ENCODE peak calls at places on chromosomes 6 and 20, in four cellular contexts. P is ovary, Z is SK-N-SH, R is H1. W is an unnamed sample.
A peak's percentile ranks its signal among the peaks of the same experiment; 100 is the strongest.

GRCh38 chr6:27250955-27251671 is 3.6 kb downstream of the PRSS16 start:
- DNase-seq in P (peak; percentile 75), Z (peak; percentile 59), R (peak; percentile 86), W (no peak)

GRCh38 chr6:170062209-170062903 is 228.5 kb downstream of the DLL1 start:
- DNase-seq in P (no peak), Z (no peak), R (no peak), W (no peak)

GRCh38 chr20:17835941-17836861 is 132.4 kb downstream of the SNX5 start:
- DNase-seq in P (peak; percentile 72), Z (no peak), R (no peak), W (no peak)

GRCh38 chr6:101668496-101668895 is 275.0 kb downstream of the GRIK2 start:
- DNase-seq in P (no peak), Z (no peak), R (no peak), W (no peak)

GRCh38 chr6:71012871-71013456 is 56.1 kb upstream of the B3GAT2 start:
- DNase-seq in P (no peak), Z (peak; percentile 56), R (no peak), W (no peak)

GRCh38 chr6:53979468-53980067 is 131.7 kb upstream of the MLIP start:
- DNase-seq in P (no peak), Z (peak; percentile 23), R (no peak), W (no peak)

GRCh38 chr6:7545509-7546369 is 4.3 kb downstream of the DSP start:
- DNase-seq in P (no peak), Z (no peak), R (no peak), W (peak; percentile 77)

GRCh38 chr20:63626424-63627128 is at the start of gene GMEB2:
- DNase-seq in P (peak; percentile 83), Z (peak; percentile 95), R (no peak), W (peak; percentile 94)

GRCh38 chr20:8867346-8867745 is 201.5 kb upstream of the PLCB4 start:
- DNase-seq in P (no peak), Z (no peak), R (no peak), W (no peak)

GRCh38 chr20:41424546-41424945 is 57.9 kb upstream of the EMILIN3 start:
- DNase-seq in P (no peak), Z (no peak), R (no peak), W (no peak)

GRCh38 chr6:104711371-104711770 is 148.3 kb downstream of the HACE1 start:
- DNase-seq in P (no peak), Z (no peak), R (no peak), W (no peak)

GRCh38 chr20:37558779-37559178 is 31.1 kb upstream of the BLCAP start:
- DNase-seq in P (no peak), Z (no peak), R (no peak), W (no peak)

GRCh38 chr20:53002786-53003185 is 30.6 kb downstream of the TSHZ2 start:
- DNase-seq in P (no peak), Z (no peak), R (no peak), W (no peak)

GRCh38 chr6:150539111-150539510 is 60.6 kb upstream of the PLEKHG1 start:
- DNase-seq in P (no peak), Z (no peak), R (no peak), W (peak; percentile 37)

GRCh38 chr20:17202668-17203067 is 24.2 kb upstream of the PCSK2 start:
- DNase-seq in P (peak; percentile 19), Z (no peak), R (no peak), W (no peak)

GRCh38 chr6:4358414-4359107 is 223.2 kb upstream of the ECI2 start:
- DNase-seq in P (peak; percentile 49), Z (peak; percentile 25), R (peak; percentile 53), W (peak; percentile 96)

GRCh38 chr20:37042986-37043972 is 52.5 kb downstream of the RBL1 start:
- DNase-seq in P (no peak), Z (no peak), R (no peak), W (no peak)

GRCh38 chr6:26575494-26575939 is 21.2 kb upstream of the ABT1 start:
- DNase-seq in P (no peak), Z (no peak), R (no peak), W (no peak)

GRCh38 chr6:156437084-156437879 is 339.9 kb upstream of the ARID1B start:
- DNase-seq in P (no peak), Z (no peak), R (no peak), W (no peak)

GRCh38 chr6:159031826-159032225 is 13.0 kb downstream of the TAGAP start:
- DNase-seq in P (no peak), Z (no peak), R (no peak), W (no peak)

GRCh38 chr6:110951986-110952794 is 6.3 kb upstream of the GTF3C6 start:
- DNase-seq in P (no peak), Z (no peak), R (no peak), W (no peak)

GRCh38 chr6:12637960-12638641 is 78.5 kb upstream of the PHACTR1 start:
- DNase-seq in P (no peak), Z (peak; percentile 42), R (peak; percentile 58), W (no peak)

GRCh38 chr20:55580475-55580874 is 424.8 kb downstream of the CBLN4 start:
- DNase-seq in P (no peak), Z (no peak), R (no peak), W (no peak)

GRCh38 chr6:71134929-71135642 is 153.5 kb upstream of the OGFRL1 start:
- DNase-seq in P (no peak), Z (no peak), R (no peak), W (no peak)

GRCh38 chr20:51563141-51563596 is 20.6 kb upstream of the NFATC2 start:
- DNase-seq in P (peak; percentile 79), Z (no peak), R (no peak), W (no peak)

GRCh38 chr6:21953831-21954801 is 342.7 kb downstream of the PRL start:
- DNase-seq in P (no peak), Z (peak; percentile 66), R (no peak), W (no peak)

GRCh38 chr6:89678531-89678930 is 40.0 kb upstream of the LYRM2 start:
- DNase-seq in P (no peak), Z (no peak), R (no peak), W (no peak)

GRCh38 chr6:63742060-63742459 is 106.5 kb downstream of the PHF3 start:
- DNase-seq in P (no peak), Z (no peak), R (no peak), W (no peak)

GRCh38 chr6:17877196-17877889 is 110.1 kb downstream of the KIF13A start:
- DNase-seq in P (no peak), Z (no peak), R (no peak), W (no peak)

GRCh38 chr6:75124085-75124484 is 81.8 kb downstream of the COL12A1 start:
- DNase-seq in P (no peak), Z (no peak), R (no peak), W (no peak)
- H3K36me3 ChIP-seq in P (no peaks in the 10 kb centered on the region), Z (no peaks in the 10 kb centered on the region), R (no peaks in the 10 kb centered on the region), W (no peaks in the 10 kb centered on the region)

DNA sequence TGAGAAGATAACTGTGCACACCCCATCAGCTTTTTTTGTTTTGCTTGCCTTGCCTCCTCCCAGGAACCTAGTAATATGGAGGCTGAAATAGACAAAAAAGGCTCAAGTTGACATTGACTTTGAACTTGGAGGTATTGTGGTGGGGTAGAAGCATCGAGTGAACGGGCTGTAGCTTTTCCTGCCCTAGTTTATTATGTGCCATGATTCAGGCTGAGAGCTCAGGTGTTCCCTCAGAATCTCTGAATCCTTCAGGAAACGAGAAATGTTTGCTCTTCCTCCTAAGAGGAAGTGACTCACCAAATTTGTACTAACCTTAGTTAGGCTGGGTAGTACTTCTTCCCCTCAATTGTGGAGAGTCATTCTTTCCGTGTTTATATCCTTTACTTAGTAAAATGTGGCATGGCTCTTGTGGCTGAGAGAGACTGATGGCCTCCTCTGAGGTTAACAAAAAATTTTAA is 98.8 kb downstream of the SASH1 start:
- DNase-seq in P (no peak), Z (no peak), R (no peak), W (no peak)
- TF ChIP-seq EP300 in P (no peak), Z (no peak), R (no peak), W (no peak)

GRCh38 chr6:52363222-52363867 is 1.4 kb downstream of the PAQR8 start:
- DNase-seq in P (peak; percentile 37), Z (peak; percentile 28), R (no peak), W (no peak)

GRCh38 chr6:52361945-52362442 is at the start of gene PAQR8:
- DNase-seq in P (peak; percentile 83), Z (peak; percentile 97), R (no peak), W (no peak)

GRCh38 chr6:52360601-52361346 is 1.2 kb upstream of the PAQR8 start:
- DNase-seq in P (no peak), Z (peak; percentile 10), R (no peak), W (no peak)

GRCh38 chr6:52361347-52361944 is 505 bp upstream of the PAQR8 start:
- DNase-seq in P (peak; percentile 33), Z (no peak), R (no peak), W (no peak)

DNA sequence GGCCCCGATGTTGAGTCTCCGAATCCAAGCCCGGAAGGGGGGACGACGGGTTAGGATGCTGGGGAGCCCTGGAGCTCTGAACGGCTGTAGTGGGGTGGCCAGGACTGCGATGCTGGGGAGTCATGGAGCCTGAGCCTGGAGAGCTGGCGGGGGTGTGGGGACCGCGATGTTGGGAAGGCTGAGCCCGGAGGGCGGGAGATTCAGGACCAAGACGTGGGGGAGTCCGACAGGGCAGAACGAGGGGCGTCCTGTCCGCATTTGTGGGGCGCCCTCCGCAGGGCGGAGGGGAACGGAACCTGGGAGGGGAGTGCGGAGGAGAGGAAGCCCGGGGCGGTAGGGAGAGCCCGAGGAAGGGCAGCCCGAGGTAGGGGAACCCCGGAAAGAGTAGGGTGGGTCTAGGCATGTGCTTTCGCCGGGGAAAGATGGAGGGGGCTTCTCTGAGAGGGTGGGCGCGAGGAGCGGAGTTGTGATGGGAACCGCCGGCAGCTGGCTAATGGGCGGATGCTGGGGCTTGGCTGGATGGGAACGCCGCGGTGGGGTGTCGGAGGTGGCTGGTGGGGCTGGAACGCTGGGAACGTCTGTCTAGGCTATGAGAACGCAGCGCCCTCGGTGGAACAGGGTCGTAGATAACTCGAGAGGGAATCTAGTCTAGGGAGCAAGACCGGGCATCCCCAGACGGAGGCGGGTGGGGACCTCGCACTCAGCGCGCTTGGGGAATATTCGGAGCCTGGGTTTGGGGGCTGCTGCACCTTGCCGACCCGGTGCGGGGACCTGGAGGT is 681 bp downstream of the PAQR8 start:
- DNase-seq in P (peak; percentile 59), Z (peak; percentile 72), R (no peak), W (no peak)
- H3K27ac ChIP-seq in P (peak overlapping the region; percentile 92), Z (peak overlapping the region; percentile 64), R (peak overlapping the region; percentile 16), W (peak overlapping the region; percentile 86)

GRCh38 chr6:136980070-136980469 is 58.0 kb downstream of the SLC35D3 start:
- DNase-seq in P (no peak), Z (peak; percentile 59), R (no peak), W (peak; percentile 29)
- H3K36me3 ChIP-seq in P (no peaks in the 10 kb centered on the region), Z (no peaks in the 10 kb centered on the region), R (no peaks in the 10 kb centered on the region), W (no peaks in the 10 kb centered on the region)